ENCODE peak calls at places on chromosomes 11 and 22, in five cellular contexts. P, C, H, V and Y are unnamed samples.

GRCh38 chr11:95451261-95451660 is 220.3 kb upstream of the SESN3 start:
- DNase-seq in P (no peak), C (no peak), V (peak), H (peak), Y (no peak)

GRCh38 chr11:117809236-117810055 is 12.4 kb upstream of the DSCAML1 start:
- DNase-seq in H (peak), C (peak), V (peak), P (peak), Y (no peak)

GRCh38 chr22:41925783-41926460 is 684 bp downstream of the TNFRSF13C start:
- DNase-seq in V (no peak), C (peak), H (peak), P (peak), Y (no peak)

GRCh38 chr11:21556936-21557335 is 635.9 kb upstream of the ANO5 start:
- DNase-seq in C (no peak), V (no peak), H (no peak), P (peak), Y (no peak)

GRCh38 chr11:2775083-2775625 is 75.4 kb upstream of the KCNQ1OT1 start:
- DNase-seq in V (no peak), H (no peak), P (no peak), C (no peak), Y (no peak)

GRCh38 chr11:22624742-22625447 is 728 bp downstream of the FANCF start:
- DNase-seq in P (peak), C (peak), H (peak), V (peak), Y (no peak)

GRCh38 chr11:12090061-12090572 is 20.3 kb upstream of the MICAL2 start:
- DNase-seq in H (no peak), P (peak), V (peak), C (no peak), Y (no peak)

GRCh38 chr11:36119300-36119699 is 169.9 kb downstream of the COMMD9 start:
- DNase-seq in C (no peak), P (no peak), H (no peak), V (no peak), Y (no peak)

GRCh38 chr22:20027966-20028854 is 7.3 kb downstream of the TANGO2 start:
- DNase-seq in P (peak), V (peak), C (no peak), H (peak), Y (no peak)

GRCh38 chr11:107576497-107577086 is 11.1 kb upstream of the ALKBH8 start:
- DNase-seq in V (peak), C (peak), H (peak), P (peak), Y (no peak)

GRCh38 chr11:75495749-75496641 is 29.7 kb downstream of the GDPD5 start:
- DNase-seq in P (no peak), V (no peak), H (no peak), C (no peak), Y (no peak)

GRCh38 chr11:131908316-131908715 is 537.9 kb downstream of the NTM start:
- DNase-seq in V (no peak), P (no peak), C (no peak), H (no peak), Y (no peak)

GRCh38 chr11:62546937-62547625 is 475 bp upstream of the AHNAK start:
- DNase-seq in P (peak), V (peak), H (peak), C (no peak), Y (no peak)

GRCh38 chr11:95711162-95711944 is 78.2 kb downstream of the FAM76B start:
- DNase-seq in P (no peak), C (no peak), H (peak), V (peak), Y (no peak)

GRCh38 chr22:33658775-33659174 is 261.5 kb downstream of the LARGE1 start:
- DNase-seq in C (no peak), P (no peak), V (peak), H (peak), Y (no peak)

GRCh38 chr11:64164392-64165312 is 1.3 kb downstream of the MACROD1 start:
- DNase-seq in P (no peak), C (no peak), H (no peak), V (no peak), Y (no peak)

GRCh38 chr22:50271519-50271970 is 1.4 kb upstream of the MAPK11 start:
- DNase-seq in H (peak), P (peak), C (peak), V (peak), Y (no peak)

GRCh38 chr11:116420770-116421528 is 351.8 kb downstream of the BUD13 start:
- DNase-seq in C (no peak), H (peak), V (no peak), P (peak), Y (no peak)

GRCh38 chr11:58923300-58923788 is 15.9 kb upstream of the GLYATL1 start:
- DNase-seq in V (peak), C (no peak), H (peak), P (peak), Y (no peak)

GRCh38 chr11:26996056-26996455 is 2.1 kb downstream of the FIBIN start:
- DNase-seq in H (peak), P (no peak), C (no peak), V (peak), Y (no peak)

GRCh38 chr11:19432370-19433163 is 191.8 kb upstream of the E2F8 start:
- DNase-seq in P (peak), C (no peak), H (peak), V (peak), Y (no peak)

GRCh38 chr11:12085371-12086251 is 24.8 kb upstream of the MICAL2 start:
- DNase-seq in P (peak), C (no peak), H (no peak), V (no peak), Y (no peak)

GRCh38 chr11:125257185-125257584 is 92.6 kb downstream of the PKNOX2 start:
- DNase-seq in C (no peak), V (no peak), P (no peak), H (peak), Y (no peak)

GRCh38 chr11:104120493-104121200 is 43.3 kb downstream of the PDGFD start:
- DNase-seq in C (no peak), P (peak), H (no peak), V (no peak), Y (no peak)

GRCh38 chr11:26905368-26905767 is 88.5 kb upstream of the FIBIN start:
- DNase-seq in C (no peak), P (peak), V (peak), H (peak), Y (no peak)

GRCh38 chr22:41842996-41843970 is 10.4 kb downstream of the SREBF2 start:
- DNase-seq in V (no peak), P (no peak), H (no peak), C (no peak), Y (no peak)

GRCh38 chr11:101019870-101020269 is 109.7 kb downstream of the PGR start:
- DNase-seq in C (no peak), V (no peak), P (no peak), H (peak), Y (no peak)

GRCh38 chr22:30968924-30969531 is at the start of gene TUG1:
- DNase-seq in H (peak), P (peak), V (peak), C (peak), Y (peak)

GRCh38 chr11:72330131-72330727 is 86.3 kb upstream of the PHOX2A start:
- DNase-seq in H (no peak), C (no peak), P (peak), V (no peak), Y (no peak)

GRCh38 chr22:49095366-49095765 is 732.3 kb downstream of the BRD1 start:
- DNase-seq in H (no peak), V (no peak), P (no peak), C (no peak), Y (no peak)

GRCh38 chr22:39122772-39123470 is 25.9 kb downstream of the APOBEC3H start:
- DNase-seq in H (no peak), C (no peak), V (no peak), P (no peak), Y (no peak)

GRCh38 chr11:69436041-69436982 is 45.2 kb upstream of the LINC01488 start:
- DNase-seq in C (no peak), H (no peak), P (no peak), V (no peak), Y (no peak)

GRCh38 chr11:96045622-96046456 is 121.9 kb upstream of the MTMR2 start:
- DNase-seq in H (peak), P (peak), V (peak), C (no peak), Y (peak)